ENCODE peak calls at places on chromosomes 11 and 22, in eight cellular contexts. X is kidney epithelial cell; L is NCI-H1694; Y is naive thymus-derived CD4-positive, alpha-beta T cell; V is hypothalamus; S is AG04449; W is bronchial epithelial cell; B is globus pallidus. I is an unnamed sample.

GRCh38 chr22:46593996-46594946 is 25.9 kb upstream of the GRAMD4 start:
- DNase-seq in X (no peak), L (no peak), Y (no peak), V (no peak), S (no peak), W (no peak), B (no peak), I (no peak)

GRCh38 chr11:96279018-96279417 is 64.0 kb downstream of the MAML2 start:
- DNase-seq in X (no peak), L (no peak), Y (no peak), V (no peak), S (no peak), W (no peak), B (no peak), I (no peak)

GRCh38 chr11:33912405-33913361 is 20.8 kb upstream of the LMO2 start:
- DNase-seq in X (peak), L (peak), Y (no peak), V (no peak), S (peak), W (peak), B (no peak), I (no peak)

GRCh38 chr11:57379732-57380131 is 1.2 kb downstream of the PRG3 start:
- DNase-seq in X (no peak), L (no peak), Y (no peak), V (no peak), S (no peak), W (peak), B (no peak), I (peak)

GRCh38 chr22:32466496-32466895 is 2.2 kb upstream of the BPIFC start:
- DNase-seq in X (no peak), L (no peak), Y (no peak), V (no peak), S (no peak), W (no peak), B (no peak), I (no peak)

GRCh38 chr11:60165538-60165937 is 17.3 kb downstream of the MS4A6A start:
- DNase-seq in X (no peak), L (no peak), Y (no peak), V (no peak), S (no peak), W (no peak), B (no peak), I (no peak)

GRCh38 chr11:61510980-61511373 is 2.4 kb downstream of the LRRC10B start:
- DNase-seq in X (no peak), L (no peak), Y (no peak), V (no peak), S (no peak), W (no peak), B (no peak), I (no peak)

GRCh38 chr22:48398181-48398905 is 1429.3 kb downstream of the BRD1 start:
- DNase-seq in X (no peak), L (no peak), Y (no peak), V (no peak), S (no peak), W (no peak), B (no peak), I (no peak)

GRCh38 chr11:118120793-118121192 is 31.8 kb downstream of the SCN4B start:
- DNase-seq in X (no peak), L (no peak), Y (no peak), V (no peak), S (no peak), W (no peak), B (no peak), I (no peak)

GRCh38 chr11:1718326-1718725 is 21.3 kb downstream of the KRTAP5-6 start:
- DNase-seq in X (no peak), L (no peak), Y (no peak), V (no peak), S (no peak), W (no peak), B (no peak), I (no peak)

GRCh38 chr11:102763440-102763839 is 17.0 kb downstream of the MMP10 start:
- DNase-seq in X (peak), L (no peak), Y (no peak), V (no peak), S (no peak), W (peak), B (no peak), I (no peak)

GRCh38 chr11:75263944-75264349 is 23.4 kb downstream of the TPBGL start:
- DNase-seq in X (no peak), L (no peak), Y (no peak), V (no peak), S (no peak), W (peak), B (no peak), I (no peak)

GRCh38 chr11:132523929-132524328 is 1008.4 kb downstream of the OPCML start:
- DNase-seq in X (no peak), L (no peak), Y (no peak), V (no peak), S (no peak), W (no peak), B (no peak), I (no peak)

GRCh38 chr22:22787805-22788459 is 99.7 kb upstream of the IGLL5 start:
- DNase-seq in X (no peak), L (peak), Y (peak), V (peak), S (no peak), W (peak), B (peak), I (peak)

GRCh38 chr22:40512426-40513136 is 123.9 kb downstream of the MRTFA start:
- DNase-seq in X (peak), L (peak), Y (no peak), V (no peak), S (peak), W (peak), B (peak), I (no peak)

GRCh38 chr22:40982482-40983385 is 31.6 kb downstream of the RBX1 start:
- DNase-seq in X (no peak), L (no peak), Y (no peak), V (no peak), S (no peak), W (no peak), B (peak), I (no peak)